ENCODE peak calls at places on chromosome 1, in seven cellular contexts. One of them, this sample, is unnamed.

GRCh38 chr1:198544265-198544664 is 3.8 kb upstream of the ATP6V1G3 start:
- DNase-seq in hepatocyte: no peak
- DNase-seq in fibroblast of lung: no peak
- DNase-seq in GM23248: no peak
- DNase-seq in Karpas-422: no peak
- DNase-seq in mesenchymal stem cell: no peak
- DNase-seq in neural progenitor cell: no peak
- DNase-seq in this sample: no peak

GRCh38 chr1:12048376-12048775 is 14.7 kb upstream of the TNFRSF8 start:
- DNase-seq in hepatocyte: no peak
- DNase-seq in fibroblast of lung: no peak
- DNase-seq in GM23248: no peak
- DNase-seq in Karpas-422: no peak
- DNase-seq in mesenchymal stem cell: no peak
- DNase-seq in neural progenitor cell: no peak
- DNase-seq in this sample: no peak

GRCh38 chr1:20787775-20788488 is 825 bp upstream of the HP1BP3 start:
- DNase-seq in hepatocyte: peak
- DNase-seq in fibroblast of lung: peak
- DNase-seq in GM23248: peak
- DNase-seq in Karpas-422: peak
- DNase-seq in mesenchymal stem cell: peak
- DNase-seq in neural progenitor cell: peak
- DNase-seq in this sample: no peak

GRCh38 chr1:208120426-208120790 is 123.8 kb downstream of the PLXNA2 start:
- DNase-seq in hepatocyte: no peak
- DNase-seq in fibroblast of lung: no peak
- DNase-seq in GM23248: no peak
- DNase-seq in Karpas-422: no peak
- DNase-seq in mesenchymal stem cell: no peak
- DNase-seq in neural progenitor cell: no peak
- DNase-seq in this sample: no peak

GRCh38 chr1:2801535-2802291 is at the start of gene TTC34:
- DNase-seq in hepatocyte: no peak
- DNase-seq in fibroblast of lung: peak
- DNase-seq in GM23248: peak
- DNase-seq in Karpas-422: peak
- DNase-seq in mesenchymal stem cell: no peak
- DNase-seq in neural progenitor cell: no peak
- DNase-seq in this sample: no peak

GRCh38 chr1:8560611-8561544 is 243.0 kb downstream of the SLC45A1 start:
- DNase-seq in hepatocyte: peak
- DNase-seq in fibroblast of lung: peak
- DNase-seq in GM23248: peak
- DNase-seq in Karpas-422: peak
- DNase-seq in mesenchymal stem cell: peak
- DNase-seq in neural progenitor cell: peak
- DNase-seq in this sample: no peak

GRCh38 chr1:7590426-7590790 is 180.7 kb upstream of the VAMP3 start:
- DNase-seq in hepatocyte: no peak
- DNase-seq in fibroblast of lung: no peak
- DNase-seq in GM23248: no peak
- DNase-seq in Karpas-422: no peak
- DNase-seq in mesenchymal stem cell: no peak
- DNase-seq in neural progenitor cell: no peak
- DNase-seq in this sample: no peak

GRCh38 chr1:218304281-218305039 is 19.4 kb downstream of the RRP15 start:
- DNase-seq in hepatocyte: no peak
- DNase-seq in fibroblast of lung: peak
- DNase-seq in GM23248: no peak
- DNase-seq in Karpas-422: no peak
- DNase-seq in mesenchymal stem cell: peak
- DNase-seq in neural progenitor cell: peak
- DNase-seq in this sample: no peak

GRCh38 chr1:181101581-181102226 is 13.2 kb downstream of the IER5 start:
- DNase-seq in hepatocyte: no peak
- DNase-seq in fibroblast of lung: peak
- DNase-seq in GM23248: peak
- DNase-seq in Karpas-422: no peak
- DNase-seq in mesenchymal stem cell: peak
- DNase-seq in neural progenitor cell: peak
- DNase-seq in this sample: peak

GRCh38 chr1:222068937-222069336 is 327.0 kb upstream of the DUSP10 start:
- DNase-seq in hepatocyte: no peak
- DNase-seq in fibroblast of lung: no peak
- DNase-seq in GM23248: peak
- DNase-seq in Karpas-422: no peak
- DNase-seq in mesenchymal stem cell: no peak
- DNase-seq in neural progenitor cell: no peak
- DNase-seq in this sample: no peak

GRCh38 chr1:95578462-95578861 is 344.5 kb downstream of the RWDD3 start:
- DNase-seq in hepatocyte: no peak
- DNase-seq in fibroblast of lung: peak
- DNase-seq in GM23248: no peak
- DNase-seq in Karpas-422: no peak
- DNase-seq in mesenchymal stem cell: no peak
- DNase-seq in neural progenitor cell: no peak
- DNase-seq in this sample: no peak

GRCh38 chr1:12408662-12409061 is 178.8 kb downstream of the VPS13D start:
- DNase-seq in hepatocyte: no peak
- DNase-seq in fibroblast of lung: no peak
- DNase-seq in GM23248: no peak
- DNase-seq in Karpas-422: no peak
- DNase-seq in mesenchymal stem cell: no peak
- DNase-seq in neural progenitor cell: no peak
- DNase-seq in this sample: no peak

GRCh38 chr1:207995576-207995975 is 84.7 kb upstream of the CD34 start:
- DNase-seq in hepatocyte: no peak
- DNase-seq in fibroblast of lung: no peak
- DNase-seq in GM23248: no peak
- DNase-seq in Karpas-422: no peak
- DNase-seq in mesenchymal stem cell: no peak
- DNase-seq in neural progenitor cell: no peak
- DNase-seq in this sample: no peak

GRCh38 chr1:185441608-185442007 is 124.6 kb upstream of the IVNS1ABP start:
- DNase-seq in hepatocyte: peak
- DNase-seq in fibroblast of lung: peak
- DNase-seq in GM23248: peak
- DNase-seq in Karpas-422: no peak
- DNase-seq in mesenchymal stem cell: peak
- DNase-seq in neural progenitor cell: no peak
- DNase-seq in this sample: no peak

GRCh38 chr1:155192346-155193274 is 15.1 kb downstream of the THBS3 start:
- DNase-seq in hepatocyte: peak
- DNase-seq in fibroblast of lung: no peak
- DNase-seq in GM23248: no peak
- DNase-seq in Karpas-422: no peak
- DNase-seq in mesenchymal stem cell: no peak
- DNase-seq in neural progenitor cell: peak
- DNase-seq in this sample: peak

GRCh38 chr1:37930246-37931142 is 16.4 kb downstream of the INPP5B start:
- DNase-seq in hepatocyte: peak
- DNase-seq in fibroblast of lung: no peak
- DNase-seq in GM23248: peak
- DNase-seq in Karpas-422: peak
- DNase-seq in mesenchymal stem cell: peak
- DNase-seq in neural progenitor cell: no peak
- DNase-seq in this sample: no peak

GRCh38 chr1:151993734-151994496 is at the start of gene S100A10:
- DNase-seq in hepatocyte: peak
- DNase-seq in fibroblast of lung: peak
- DNase-seq in GM23248: peak
- DNase-seq in Karpas-422: peak
- DNase-seq in mesenchymal stem cell: peak
- DNase-seq in neural progenitor cell: peak
- DNase-seq in this sample: peak

GRCh38 chr1:186819140-186819539 is 9.6 kb upstream of the PLA2G4A start:
- DNase-seq in hepatocyte: no peak
- DNase-seq in fibroblast of lung: peak
- DNase-seq in GM23248: peak
- DNase-seq in Karpas-422: no peak
- DNase-seq in mesenchymal stem cell: peak
- DNase-seq in neural progenitor cell: no peak
- DNase-seq in this sample: no peak

GRCh38 chr1:32045770-32046169 is 27.0 kb upstream of the TMEM39B start:
- DNase-seq in hepatocyte: no peak
- DNase-seq in fibroblast of lung: no peak
- DNase-seq in GM23248: no peak
- DNase-seq in Karpas-422: no peak
- DNase-seq in mesenchymal stem cell: no peak
- DNase-seq in neural progenitor cell: no peak
- DNase-seq in this sample: no peak

GRCh38 chr1:158203693-158204457 is 23.2 kb downstream of the CD1D start:
- DNase-seq in hepatocyte: peak
- DNase-seq in fibroblast of lung: peak
- DNase-seq in GM23248: peak
- DNase-seq in Karpas-422: peak
- DNase-seq in mesenchymal stem cell: peak
- DNase-seq in neural progenitor cell: peak
- DNase-seq in this sample: no peak

GRCh38 chr1:11881749-11882441 is 23.1 kb upstream of the NPPB start:
- DNase-seq in hepatocyte: no peak
- DNase-seq in fibroblast of lung: no peak
- DNase-seq in GM23248: no peak
- DNase-seq in Karpas-422: no peak
- DNase-seq in mesenchymal stem cell: no peak
- DNase-seq in neural progenitor cell: no peak
- DNase-seq in this sample: no peak

GRCh38 chr1:22098752-22099151 is 44.1 kb downstream of the WNT4 start:
- DNase-seq in hepatocyte: no peak
- DNase-seq in fibroblast of lung: no peak
- DNase-seq in GM23248: no peak
- DNase-seq in Karpas-422: no peak
- DNase-seq in mesenchymal stem cell: no peak
- DNase-seq in neural progenitor cell: no peak
- DNase-seq in this sample: no peak

GRCh38 chr1:185533596-185533995 is 200.6 kb upstream of the HMCN1 start:
- DNase-seq in hepatocyte: no peak
- DNase-seq in fibroblast of lung: no peak
- DNase-seq in GM23248: no peak
- DNase-seq in Karpas-422: no peak
- DNase-seq in mesenchymal stem cell: peak
- DNase-seq in neural progenitor cell: no peak
- DNase-seq in this sample: no peak

GRCh38 chr1:167665469-167665868 is 35.4 kb downstream of the RCSD1 start:
- DNase-seq in hepatocyte: no peak
- DNase-seq in fibroblast of lung: no peak
- DNase-seq in GM23248: peak
- DNase-seq in Karpas-422: no peak
- DNase-seq in mesenchymal stem cell: no peak
- DNase-seq in neural progenitor cell: no peak
- DNase-seq in this sample: no peak

GRCh38 chr1:167661527-167662436 is 31.8 kb downstream of the RCSD1 start:
- DNase-seq in hepatocyte: peak
- DNase-seq in fibroblast of lung: peak
- DNase-seq in GM23248: peak
- DNase-seq in Karpas-422: peak
- DNase-seq in mesenchymal stem cell: peak
- DNase-seq in neural progenitor cell: no peak
- DNase-seq in this sample: no peak

GRCh38 chr1:167659876-167660275 is 29.8 kb downstream of the RCSD1 start:
- DNase-seq in hepatocyte: no peak
- DNase-seq in fibroblast of lung: no peak
- DNase-seq in GM23248: no peak
- DNase-seq in Karpas-422: no peak
- DNase-seq in mesenchymal stem cell: no peak
- DNase-seq in neural progenitor cell: no peak
- DNase-seq in this sample: no peak

GRCh38 chr1:167666416-167666815 is 36.4 kb downstream of the RCSD1 start:
- DNase-seq in hepatocyte: no peak
- DNase-seq in fibroblast of lung: no peak
- DNase-seq in GM23248: peak
- DNase-seq in Karpas-422: no peak
- DNase-seq in mesenchymal stem cell: peak
- DNase-seq in neural progenitor cell: no peak
- DNase-seq in this sample: no peak

GRCh38 chr1:167663002-167663772 is 33.2 kb downstream of the RCSD1 start:
- DNase-seq in hepatocyte: peak
- DNase-seq in fibroblast of lung: peak
- DNase-seq in GM23248: peak
- DNase-seq in Karpas-422: no peak
- DNase-seq in mesenchymal stem cell: peak
- DNase-seq in neural progenitor cell: no peak
- DNase-seq in this sample: no peak
- H2AFZ ChIP-seq in hepatocyte: no peak
- H2AFZ ChIP-seq in fibroblast of lung: no peak
- H2AFZ ChIP-seq in GM23248: no peak
- H2AFZ ChIP-seq in Karpas-422: no peak
- H2AFZ ChIP-seq in mesenchymal stem cell: no peak
- H2AFZ ChIP-seq in neural progenitor cell: no peak
- H2AFZ ChIP-seq in this sample: no peak

GRCh38 chr1:170886460-170886859 is 48.9 kb upstream of the MROH9 start:
- DNase-seq in hepatocyte: peak
- DNase-seq in fibroblast of lung: no peak
- DNase-seq in GM23248: no peak
- DNase-seq in Karpas-422: no peak
- DNase-seq in mesenchymal stem cell: no peak
- DNase-seq in neural progenitor cell: no peak
- DNase-seq in this sample: no peak
- H3K27ac ChIP-seq in hepatocyte: peak
- H3K27ac ChIP-seq in fibroblast of lung: no peak
- H3K27ac ChIP-seq in GM23248: no peak
- H3K27ac ChIP-seq in Karpas-422: no peak
- H3K27ac ChIP-seq in mesenchymal stem cell: no peak
- H3K27ac ChIP-seq in neural progenitor cell: no peak
- H3K27ac ChIP-seq in this sample: no peak

DNA sequence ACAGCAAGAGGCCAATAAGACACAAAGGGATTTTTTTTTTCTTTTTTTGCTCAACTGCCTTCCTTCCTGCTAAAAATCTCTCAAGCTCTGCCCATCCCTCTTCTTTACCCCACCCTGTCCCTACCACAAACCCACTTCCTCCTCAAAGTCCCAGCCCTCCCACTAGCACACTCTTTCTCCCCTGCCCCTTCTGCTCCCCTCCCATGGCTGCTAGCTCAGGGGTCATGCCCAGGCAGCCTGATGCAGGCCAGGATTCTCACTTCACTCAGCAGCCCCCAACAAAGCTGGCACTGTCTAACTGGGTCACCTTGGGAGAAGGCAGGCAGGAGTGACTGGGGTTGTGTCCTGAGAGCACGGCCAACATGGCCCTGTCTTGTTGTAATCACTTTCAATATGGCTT is 28.8 kb upstream of the PPP2R5A start:
- DNase-seq in hepatocyte: no peak
- DNase-seq in fibroblast of lung: no peak
- DNase-seq in GM23248: no peak
- DNase-seq in Karpas-422: no peak
- DNase-seq in mesenchymal stem cell: no peak
- DNase-seq in neural progenitor cell: no peak
- DNase-seq in this sample: no peak
- H2AFZ ChIP-seq in hepatocyte: no peak
- H2AFZ ChIP-seq in fibroblast of lung: no peak
- H2AFZ ChIP-seq in GM23248: no peak
- H2AFZ ChIP-seq in Karpas-422: no peak
- H2AFZ ChIP-seq in mesenchymal stem cell: no peak
- H2AFZ ChIP-seq in neural progenitor cell: peak
- H2AFZ ChIP-seq in this sample: no peak

DNA sequence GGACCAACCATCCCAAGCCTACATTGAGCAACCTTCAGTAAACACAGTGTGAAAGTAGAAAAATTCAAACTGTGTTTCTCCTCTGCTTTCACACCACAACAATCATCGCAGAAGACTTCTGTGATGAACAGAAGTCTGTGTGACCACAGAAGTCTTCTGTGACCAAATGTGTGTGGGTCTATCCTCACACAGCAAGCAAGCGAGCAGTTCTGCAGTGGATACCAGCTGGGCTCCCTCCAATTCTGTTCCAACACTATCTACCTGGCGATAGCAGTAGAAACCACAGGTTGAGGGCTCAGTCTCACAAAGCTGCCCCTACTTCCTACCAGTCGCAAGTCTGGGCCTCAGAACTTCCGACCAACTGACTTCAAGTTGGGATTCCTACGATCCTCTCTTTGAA is 21.1 kb upstream of the RAP1A start:
- DNase-seq in hepatocyte: no peak
- DNase-seq in fibroblast of lung: no peak
- DNase-seq in GM23248: no peak
- DNase-seq in Karpas-422: no peak
- DNase-seq in mesenchymal stem cell: no peak
- DNase-seq in neural progenitor cell: no peak
- DNase-seq in this sample: no peak
- H3K27ac ChIP-seq in hepatocyte: no peak
- H3K27ac ChIP-seq in fibroblast of lung: no peak
- H3K27ac ChIP-seq in GM23248: no peak
- H3K27ac ChIP-seq in Karpas-422: no peak
- H3K27ac ChIP-seq in mesenchymal stem cell: no peak
- H3K27ac ChIP-seq in neural progenitor cell: no peak
- H3K27ac ChIP-seq in this sample: no peak